ENCODE peak calls at places on chromosomes 4 and X, in four cellular contexts. X, Z, V and Y are unnamed samples.

GRCh38 chrX:144768540-144768939 is 478.8 kb upstream of the SPANXN1 start:
- DNase-seq in X (no peak), Z (no peak), V (no peak), Y (no peak)

GRCh38 chr4:30256105-30256828 is 463.9 kb upstream of the PCDH7 start:
- DNase-seq in X (no peak), Z (no peak), V (no peak), Y (no peak)

GRCh38 chr4:11338990-11339782 is 89.5 kb downstream of the HS3ST1 start:
- DNase-seq in X (no peak), Z (no peak), V (no peak), Y (no peak)

GRCh38 chrX:71100581-71101505 is 5.2 kb downstream of the FOXO4 start:
- DNase-seq in X (no peak), Z (no peak), V (no peak), Y (peak)

GRCh38 chr4:122542411-122543236 is 78.2 kb downstream of the IL21 start:
- DNase-seq in X (peak), Z (no peak), V (peak), Y (no peak)

GRCh38 chrX:259692-260355 is 21.4 kb upstream of the PLCXD1 start:
- DNase-seq in X (no peak), Z (no peak), V (no peak), Y (no peak)

GRCh38 chr4:101527186-101527585 is 179.9 kb upstream of the PPP3CA start:
- DNase-seq in X (no peak), Z (no peak), V (no peak), Y (no peak)

GRCh38 chr4:1277667-1278335 is 11.9 kb upstream of the MAEA start:
- DNase-seq in X (no peak), Z (no peak), V (peak), Y (no peak)

GRCh38 chr4:175813841-175814240 is 1.8 kb upstream of the GPM6A start:
- DNase-seq in X (no peak), Z (no peak), V (no peak), Y (no peak)

GRCh38 chrX:86061407-86061806 is 14.0 kb upstream of the CHM start:
- DNase-seq in X (no peak), Z (no peak), V (no peak), Y (no peak)

GRCh38 chr4:44927361-44928061 is 201.2 kb upstream of the GNPDA2 start:
- DNase-seq in X (no peak), Z (peak), V (peak), Y (no peak)

GRCh38 chrX:139930923-139931645 is 1.8 kb downstream of the ATP11C start:
- DNase-seq in X (no peak), Z (peak), V (peak), Y (no peak)

GRCh38 chr4:75490155-75490554 is 24.0 kb downstream of the RCHY1 start:
- DNase-seq in X (no peak), Z (peak), V (peak), Y (no peak)

GRCh38 chr4:41454393-41454792 is 83.6 kb upstream of the LIMCH1 start:
- DNase-seq in X (no peak), Z (no peak), V (no peak), Y (no peak)

GRCh38 chrX:107849747-107850478 is 24.2 kb downstream of the MID2 start:
- DNase-seq in X (no peak), Z (no peak), V (peak), Y (no peak)

GRCh38 chr4:41693629-41694028 is 54.9 kb downstream of the PHOX2B start:
- DNase-seq in X (peak), Z (peak), V (peak), Y (no peak)

GRCh38 chrX:44244008-44244407 is 99.5 kb downstream of the EFHC2 start:
- DNase-seq in X (peak), Z (peak), V (peak), Y (no peak)

GRCh38 chrX:84189125-84189524 is 1.1 kb upstream of the RPS6KA6 start:
- DNase-seq in X (no peak), Z (no peak), V (no peak), Y (no peak)

GRCh38 chr4:140186651-140187315 is 32.8 kb upstream of the MAML3 start:
- DNase-seq in X (no peak), Z (no peak), V (peak), Y (peak)

GRCh38 chr4:122152699-122153328 is 683 bp downstream of the BLTP1 start:
- DNase-seq in X (no peak), Z (peak), V (peak), Y (peak)

GRCh38 chr4:108072300-108072699 is 82.6 kb downstream of the HADH start:
- DNase-seq in X (no peak), Z (peak), V (no peak), Y (no peak)

GRCh38 chr4:37675587-37676290 is 10.4 kb downstream of the RELL1 start:
- DNase-seq in X (no peak), Z (peak), V (no peak), Y (no peak)

GRCh38 chr4:80592950-80593349 is 257.4 kb downstream of the CFAP299 start:
- DNase-seq in X (no peak), Z (peak), V (no peak), Y (no peak)

GRCh38 chr4:1021386-1022050 is 10.1 kb downstream of the FGFRL1 start:
- DNase-seq in X (no peak), Z (peak), V (no peak), Y (no peak)

DNA sequence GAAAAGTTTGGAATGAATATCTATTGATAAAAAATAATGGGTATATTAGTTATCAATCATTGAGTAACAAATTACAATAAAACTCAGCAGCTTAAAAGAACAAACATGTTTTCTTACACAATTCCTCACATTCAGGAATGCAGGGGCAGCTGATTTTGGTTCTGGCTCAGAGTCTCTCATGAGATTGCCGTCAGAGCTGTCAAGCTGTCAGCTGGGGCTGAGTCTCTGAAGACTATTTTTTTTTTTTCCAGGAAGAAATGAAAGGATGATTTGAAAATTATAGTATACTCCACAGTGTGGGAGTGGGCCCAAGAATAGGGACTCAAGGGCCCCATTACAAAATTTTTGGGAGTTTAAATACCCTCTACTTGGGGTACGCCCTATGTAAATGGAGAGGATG is 219.1 kb downstream of the GC start:
- DNase-seq in X (no peak), Z (no peak), V (no peak), Y (no peak)
- TF ChIP-seq CTCF in X (no peak), Z (no peak), V (no peak), Y (no peak)

GRCh38 chrX:21934414-21934813 is 6.1 kb upstream of the SMS start:
- DNase-seq in X (no peak), Z (no peak), V (no peak), Y (no peak)
- TF ChIP-seq CTCF in X (no peak), Z (no peak), V (no peak), Y (no peak)

DNA sequence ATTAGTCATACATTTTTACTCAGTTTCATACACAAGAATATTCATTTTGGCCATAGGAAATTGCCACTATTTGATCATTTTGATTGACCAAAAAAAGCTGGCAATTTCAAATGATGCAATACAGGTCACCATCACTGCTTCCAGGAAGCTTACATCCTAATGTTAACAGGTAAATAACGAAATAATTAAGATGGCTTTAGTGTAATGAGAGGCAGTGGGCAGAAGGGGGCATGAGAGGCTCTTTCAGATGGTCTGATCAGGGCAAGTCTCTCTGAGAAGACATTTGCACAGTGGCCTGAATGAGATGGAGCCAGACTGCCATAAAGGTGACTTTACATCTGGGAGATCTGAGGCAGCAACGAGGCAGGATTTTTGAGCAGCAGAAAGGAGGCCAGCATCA is 170.7 kb downstream of the SLIT2 start:
- DNase-seq in X (no peak), Z (peak), V (peak), Y (no peak)
- TF ChIP-seq CTCF in X (peak), Z (peak), V (peak), Y (no peak)

GRCh38 chr4:95091272-95091671 is 333.5 kb downstream of the BMPR1B start:
- DNase-seq in X (no peak), Z (peak), V (peak), Y (no peak)
- TF ChIP-seq CTCF in X (no peak), Z (no peak), V (no peak), Y (no peak)

GRCh38 chr4:73450398-73451004 is 14.5 kb downstream of the AFP start:
- DNase-seq in X (peak), Z (no peak), V (peak), Y (no peak)
- TF ChIP-seq CTCF in X (no peak), Z (no peak), V (no peak), Y (no peak)